ENCODE peak calls at places on chromosomes 3 and 15, in six cellular contexts. One of them, this sample, is unnamed.

GRCh38 chr3:87575538-87575937 is 299.2 kb upstream of the POU1F1 start:
- DNase-seq in KBM-7: no peak
- DNase-seq in activated gamma-delta T cell treated with Interleukin-2 at 50 U/mL for 16 hours: no peak
- DNase-seq in CD4-positive, alpha-beta T cell: no peak
- DNase-seq in RPMI7951: no peak
- DNase-seq in sciatic nerve: no peak
- DNase-seq in this sample: no peak

GRCh38 chr3:8255771-8256170 is 245.9 kb upstream of the LMCD1 start:
- DNase-seq in RPMI7951: no peak
- DNase-seq in CD4-positive, alpha-beta T cell: no peak
- DNase-seq in sciatic nerve: no peak
- DNase-seq in KBM-7: no peak
- DNase-seq in activated gamma-delta T cell treated with Interleukin-2 at 50 U/mL for 16 hours: no peak
- DNase-seq in this sample: no peak

GRCh38 chr15:35630570-35630969 is 84.6 kb upstream of the DPH6 start:
- DNase-seq in CD4-positive, alpha-beta T cell: no peak
- DNase-seq in KBM-7: no peak
- DNase-seq in RPMI7951: no peak
- DNase-seq in sciatic nerve: no peak
- DNase-seq in activated gamma-delta T cell treated with Interleukin-2 at 50 U/mL for 16 hours: no peak
- DNase-seq in this sample: no peak

GRCh38 chr3:125045965-125046364 is 9.8 kb downstream of the HEG1 start:
- DNase-seq in CD4-positive, alpha-beta T cell: no peak
- DNase-seq in sciatic nerve: no peak
- DNase-seq in KBM-7: no peak
- DNase-seq in RPMI7951: peak
- DNase-seq in activated gamma-delta T cell treated with Interleukin-2 at 50 U/mL for 16 hours: no peak
- DNase-seq in this sample: no peak

GRCh38 chr15:70522323-70522966 is 240.9 kb downstream of the UACA start:
- DNase-seq in CD4-positive, alpha-beta T cell: no peak
- DNase-seq in sciatic nerve: peak
- DNase-seq in KBM-7: no peak
- DNase-seq in activated gamma-delta T cell treated with Interleukin-2 at 50 U/mL for 16 hours: no peak
- DNase-seq in RPMI7951: no peak
- DNase-seq in this sample: no peak

GRCh38 chr3:16511561-16512434 is 1.7 kb downstream of the RFTN1 start:
- DNase-seq in KBM-7: peak
- DNase-seq in activated gamma-delta T cell treated with Interleukin-2 at 50 U/mL for 16 hours: peak
- DNase-seq in RPMI7951: peak
- DNase-seq in CD4-positive, alpha-beta T cell: peak
- DNase-seq in sciatic nerve: peak
- DNase-seq in this sample: peak

GRCh38 chr3:67620869-67621268 is 33.5 kb downstream of the SUCLG2 start:
- DNase-seq in sciatic nerve: no peak
- DNase-seq in activated gamma-delta T cell treated with Interleukin-2 at 50 U/mL for 16 hours: no peak
- DNase-seq in RPMI7951: no peak
- DNase-seq in CD4-positive, alpha-beta T cell: no peak
- DNase-seq in KBM-7: no peak
- DNase-seq in this sample: no peak

GRCh38 chr3:40800343-40800742 is 275.6 kb downstream of the ZNF621 start:
- DNase-seq in KBM-7: no peak
- DNase-seq in activated gamma-delta T cell treated with Interleukin-2 at 50 U/mL for 16 hours: no peak
- DNase-seq in CD4-positive, alpha-beta T cell: no peak
- DNase-seq in sciatic nerve: no peak
- DNase-seq in RPMI7951: peak
- DNase-seq in this sample: peak

GRCh38 chr15:84647726-84648125 is 6.4 kb downstream of the WDR73 start:
- DNase-seq in activated gamma-delta T cell treated with Interleukin-2 at 50 U/mL for 16 hours: no peak
- DNase-seq in sciatic nerve: no peak
- DNase-seq in KBM-7: no peak
- DNase-seq in CD4-positive, alpha-beta T cell: no peak
- DNase-seq in RPMI7951: no peak
- DNase-seq in this sample: no peak

GRCh38 chr3:29697989-29698388 is 417.1 kb downstream of the RBMS3 start:
- DNase-seq in RPMI7951: peak
- DNase-seq in KBM-7: no peak
- DNase-seq in activated gamma-delta T cell treated with Interleukin-2 at 50 U/mL for 16 hours: no peak
- DNase-seq in sciatic nerve: no peak
- DNase-seq in CD4-positive, alpha-beta T cell: no peak
- DNase-seq in this sample: no peak

GRCh38 chr3:38647217-38647970 is 2.1 kb downstream of the SCN5A start:
- DNase-seq in activated gamma-delta T cell treated with Interleukin-2 at 50 U/mL for 16 hours: no peak
- DNase-seq in RPMI7951: no peak
- DNase-seq in KBM-7: no peak
- DNase-seq in sciatic nerve: no peak
- DNase-seq in CD4-positive, alpha-beta T cell: no peak
- DNase-seq in this sample: no peak

This sample was measured in GM12865.